ENCODE peak calls at places on chromosome 14, in four cellular contexts. T is K562, V is HepG2, N is GM12878. O is an unnamed sample.

GRCh38 chr14:100739306-100739705 is 12.6 kb downstream of the DLK1 start:
- DNase-seq in T (no peak), V (no peak), N (no peak), O (no peak)

GRCh38 chr14:50447491-50447890 is 50.8 kb upstream of the CDKL1 start:
- DNase-seq in V (no peak), N (no peak), T (no peak), O (no peak)

GRCh38 chr14:45426685-45427282 is 173.8 kb upstream of the MIS18BP1 start:
- DNase-seq in V (peak; percentile 49), N (peak; percentile 4), T (peak; percentile 26), O (peak; percentile 45)

GRCh38 chr14:76550534-76550933 is 174.6 kb downstream of the ESRRB start:
- DNase-seq in T (no peak), N (no peak), V (no peak), O (no peak)

GRCh38 chr14:22383515-22384166 is 205.4 kb downstream of the DAD1 start:
- DNase-seq in V (no peak), T (no peak), N (peak; percentile 82), O (no peak)

GRCh38 chr14:73740921-73741326 is 26.7 kb upstream of the PNMA1 start:
- DNase-seq in T (peak; percentile 52), V (peak; percentile 49), N (no peak), O (no peak)

GRCh38 chr14:52068741-52069616 is at the start of gene NID2:
- DNase-seq in N (no peak), V (peak; percentile 20), T (peak; percentile 33), O (peak; percentile 89)

GRCh38 chr14:91899213-91899612 is 31.9 kb upstream of the TC2N start:
- DNase-seq in V (no peak), T (no peak), N (no peak), O (no peak)

GRCh38 chr14:92041203-92041602 is 1.3 kb upstream of the TRIP11 start:
- DNase-seq in T (no peak), V (no peak), N (no peak), O (no peak)

GRCh38 chr14:53520529-53520928 is 367.4 kb upstream of the DDHD1 start:
- DNase-seq in V (no peak), T (no peak), N (no peak), O (no peak)

GRCh38 chr14:53517276-53517960 is 364.3 kb upstream of the DDHD1 start:
- DNase-seq in T (no peak), N (no peak), V (no peak), O (no peak)

GRCh38 chr14:53515264-53515663 is 362.1 kb upstream of the DDHD1 start:
- DNase-seq in V (no peak), N (no peak), T (no peak), O (no peak)

GRCh38 chr14:53519137-53519536 is 366.0 kb upstream of the DDHD1 start:
- DNase-seq in T (no peak), V (no peak), N (no peak), O (no peak)

DNA sequence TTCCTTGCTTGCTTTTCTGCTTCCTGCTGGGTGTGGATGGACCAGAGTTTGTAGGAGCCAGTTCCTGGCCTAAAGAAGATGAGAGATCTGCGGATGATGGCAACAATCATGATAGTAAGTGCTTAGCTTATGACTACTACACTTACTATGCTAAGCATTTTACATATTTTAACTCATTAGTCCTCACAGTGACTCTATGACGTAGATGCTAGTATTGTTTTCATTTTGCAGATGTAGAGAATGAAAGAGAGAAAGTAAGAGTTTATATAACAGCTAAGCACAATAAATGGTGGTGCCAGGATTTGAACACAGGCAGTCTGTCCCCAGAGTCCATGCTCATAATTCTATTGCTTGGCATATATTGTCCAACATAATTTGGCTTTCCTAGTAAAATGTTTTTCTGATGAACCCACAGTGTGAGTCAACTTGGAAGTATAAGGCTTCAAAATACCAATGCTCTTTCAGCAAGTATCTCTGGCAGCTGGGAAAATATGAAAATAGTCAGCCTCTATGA is 363.2 kb upstream of the DDHD1 start:
- DNase-seq in V (no peak), N (no peak), T (no peak), O (no peak)
- TF ChIP-seq BHLHE40 in V (no peak), N (no peak), T (no peak), O (no peak)

GRCh38 chr14:95021588-95021987 is 135.7 kb downstream of the DICER1 start:
- DNase-seq in N (no peak), T (no peak), V (no peak), O (no peak)
- TF ChIP-seq FOXK2 in N (no peak), T (no peak), V (no peak), O (no peak)

GRCh38 chr14:67357583-67358354 is 1.8 kb downstream of the ATP6V1D start:
- DNase-seq in V (no peak), T (peak; percentile 16), N (no peak), O (no peak)
- TF ChIP-seq BHLHE40 in V (no peak), T (no peak), N (no peak), O (no peak)

DNA sequence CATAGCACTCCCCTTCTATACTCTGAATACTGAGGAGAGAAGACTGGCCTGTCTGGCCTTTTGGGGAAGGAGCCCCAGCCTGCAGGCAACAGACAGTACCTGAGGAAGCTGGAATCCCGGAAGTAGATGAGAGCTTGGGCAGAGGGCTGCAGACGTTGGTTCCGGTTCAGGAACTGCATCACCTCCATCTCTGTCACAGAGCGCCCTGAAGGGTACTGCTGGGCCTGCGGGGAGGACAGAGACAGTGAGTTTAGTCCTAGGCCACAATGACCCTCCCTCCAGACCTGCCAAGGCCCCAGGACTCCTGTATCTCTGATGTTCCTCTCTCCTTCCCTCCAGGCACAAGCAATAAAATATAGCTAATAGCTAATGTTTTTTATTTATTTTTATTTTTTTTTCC is 28.4 kb downstream of the TEP1 start:
- DNase-seq in N (no peak), T (no peak), V (no peak), O (no peak)
- TF ChIP-seq FOXK2 in N (no peak), T (no peak), V (no peak), O (no peak)

GRCh38 chr14:97266653-97267052 is 469.5 kb downstream of the VRK1 start:
- DNase-seq in N (no peak), T (no peak), V (peak; percentile 10), O (no peak)
- TF ChIP-seq BHLHE40 in N (no peak), T (no peak), V (no peak), O (no peak)

DNA sequence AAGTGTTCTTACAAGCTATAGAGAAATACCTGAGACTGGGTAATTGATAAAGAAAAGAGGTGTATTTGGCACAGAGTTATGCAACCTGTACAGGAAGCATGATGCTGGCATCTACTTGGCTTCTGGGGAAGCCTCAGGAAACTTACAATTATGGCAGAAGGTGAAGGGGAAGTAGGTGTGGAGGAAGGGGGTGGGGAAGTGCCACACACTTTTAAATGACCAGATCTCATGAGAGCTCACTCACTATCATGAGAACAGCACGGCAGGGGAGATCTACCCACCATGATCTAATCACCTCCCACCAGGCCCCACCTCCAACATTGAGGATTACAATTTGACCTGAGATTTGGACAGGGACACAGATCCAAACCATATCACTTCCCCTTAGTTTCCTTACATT is 32.8 kb downstream of the TSHR start:
- DNase-seq in N (no peak), T (no peak), V (no peak), O (no peak)
- TF ChIP-seq FOXK2 in N (no peak), T (no peak), V (no peak), O (no peak)

GRCh38 chr14:79021756-79022155 is 851.6 kb downstream of the NRXN3 start:
- DNase-seq in N (no peak), V (no peak), T (no peak), O (no peak)

GRCh38 chr14:79016828-79017505 is 846.8 kb downstream of the NRXN3 start:
- DNase-seq in T (no peak), N (no peak), V (peak; percentile 10), O (no peak)

GRCh38 chr14:79017561-79017960 is 847.4 kb downstream of the NRXN3 start:
- DNase-seq in T (no peak), V (no peak), N (no peak), O (no peak)

DNA sequence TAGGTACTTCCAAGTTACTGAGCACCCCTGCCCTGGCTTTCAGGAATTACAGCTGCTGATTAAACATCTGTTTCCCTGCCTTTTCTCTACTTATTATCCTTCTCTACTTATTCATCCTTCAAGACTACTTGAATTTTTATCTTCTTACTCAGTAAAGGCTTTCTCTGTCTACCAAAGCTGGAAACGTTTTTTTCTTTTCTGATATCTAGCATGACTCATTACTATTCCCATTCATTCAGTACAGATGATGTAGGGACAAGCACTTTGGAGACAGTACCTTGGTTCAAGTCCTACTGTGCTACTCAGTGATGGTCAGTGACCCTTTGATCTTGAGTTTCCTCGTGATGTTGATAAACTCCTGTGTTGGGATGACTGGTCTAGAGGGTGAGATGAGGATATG is 848.7 kb downstream of the NRXN3 start:
- DNase-seq in T (no peak), V (no peak), N (no peak), O (no peak)
- TF ChIP-seq BHLHE40 in T (no peak), V (no peak), N (no peak), O (no peak)

DNA sequence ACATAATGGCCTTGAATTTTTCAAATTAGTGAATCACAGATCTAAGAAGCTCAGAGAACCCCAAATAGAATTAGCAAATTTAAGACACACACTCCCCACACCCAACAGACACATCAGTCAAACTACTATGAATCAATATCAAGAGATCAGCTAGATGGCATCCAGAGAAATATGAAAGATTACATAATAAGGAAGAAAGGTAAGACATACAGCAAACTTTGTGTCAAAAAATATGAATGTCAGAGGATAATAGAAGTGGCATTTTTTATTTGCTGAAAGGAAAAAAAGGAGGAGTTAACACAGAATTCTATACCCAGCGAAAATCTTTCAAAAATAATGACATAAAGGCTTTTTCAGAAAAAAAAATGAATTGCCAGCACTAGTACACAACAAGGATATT is 110.5 kb upstream of the COCH start:
- DNase-seq in V (no peak), T (no peak), N (no peak), O (no peak)
- TF ChIP-seq FOXK2 in V (no peak), T (no peak), N (no peak), O (no peak)

GRCh38 chr14:83992857-83993256 is 1537.1 kb upstream of the FLRT2 start:
- DNase-seq in N (no peak), T (no peak), V (no peak), O (no peak)
- TF ChIP-seq BHLHE40 in N (no peak), T (no peak), V (no peak), O (no peak)

O was measured in HEK293T.